ENCODE peak calls at places on chromosome 2, in seven cellular contexts. V is NCI-H1092; Z is gastrocnemius medialis; D is HuH-7.5; R is activated naive CD8-positive, alpha-beta T cell treated with anti-CD3 and anti-CD28 coated beads, Interleukin-2, amount 50 U/mL, for 24 hours; N is HTR-8/SVneo; J is stromal cell of bone marrow. E is an unnamed sample.
A peak's percentile ranks its signal among the peaks of the same experiment; 100 is the strongest.

GRCh38 chr2:46387886-46388515 is 90.8 kb downstream of the EPAS1 start:
- DNase-seq in V (no peak), Z (no peak), D (no peak), R (no peak), N (no peak), J (no peak), E (no peak)

GRCh38 chr2:215049341-215049740 is 89.1 kb downstream of the ABCA12 start:
- DNase-seq in V (no peak), Z (no peak), D (no peak), R (no peak), N (no peak), J (no peak), E (no peak)

GRCh38 chr2:138767101-138767500 is 13.1 kb downstream of the NXPH2 start:
- DNase-seq in V (no peak), Z (no peak), D (no peak), R (no peak), N (no peak), J (no peak), E (no peak)

GRCh38 chr2:215684448-215685217 is 248.8 kb upstream of the FN1 start:
- DNase-seq in V (no peak), Z (no peak), D (no peak), R (no peak), N (no peak), J (peak; percentile 53), E (no peak)

GRCh38 chr2:71926098-71926466 is 221.6 kb downstream of the CYP26B1 start:
- DNase-seq in V (no peak), Z (no peak), D (no peak), R (no peak), N (no peak), J (no peak), E (no peak)

GRCh38 chr2:42128731-42129486 is 40.2 kb upstream of the EML4 start:
- DNase-seq in V (no peak), Z (no peak), D (no peak), R (no peak), N (peak; percentile 64), J (no peak), E (no peak)

GRCh38 chr2:213923543-213923942 is 487.3 kb upstream of the VWC2L start:
- DNase-seq in V (no peak), Z (no peak), D (no peak), R (no peak), N (no peak), J (no peak), E (no peak)

GRCh38 chr2:25088817-25089485 is 47.1 kb downstream of the EFR3B start:
- DNase-seq in V (no peak), Z (no peak), D (no peak), R (no peak), N (no peak), J (no peak), E (no peak)

GRCh38 chr2:26847663-26848335 is at the start of gene DPYSL5:
- DNase-seq in V (peak; percentile 74), Z (no peak), D (peak; percentile 86), R (peak; percentile 15), N (no peak), J (no peak), E (no peak)

GRCh38 chr2:81598437-81598836 is 1293.9 kb upstream of the LRRTM1 start:
- DNase-seq in V (no peak), Z (no peak), D (no peak), R (no peak), N (no peak), J (no peak), E (no peak)

GRCh38 chr2:138276367-138276766 is 225.2 kb upstream of the SPOPL start:
- DNase-seq in V (no peak), Z (no peak), D (no peak), R (no peak), N (no peak), J (no peak), E (no peak)

GRCh38 chr2:181977661-181978350 is 7.8 kb upstream of the PPP1R1C start:
- DNase-seq in V (no peak), Z (no peak), D (no peak), R (peak; percentile 20), N (peak; percentile 22), J (no peak), E (no peak)

GRCh38 chr2:9165625-9166024 is 41.0 kb upstream of the ASAP2 start:
- DNase-seq in V (no peak), Z (no peak), D (no peak), R (no peak), N (no peak), J (no peak), E (no peak)

GRCh38 chr2:236972491-236973379 is 113.0 kb upstream of the COPS8 start:
- DNase-seq in V (peak; percentile 3), Z (peak; percentile 80), D (peak; percentile 42), R (no peak), N (peak; percentile 90), J (peak; percentile 90), E (no peak)

GRCh38 chr2:39227628-39228412 is 15.9 kb downstream of the CDKL4 start:
- DNase-seq in V (peak; percentile 6), Z (peak; percentile 72), D (peak; percentile 44), R (peak; percentile 86), N (peak; percentile 78), J (peak; percentile 45), E (peak; percentile 48)

GRCh38 chr2:39608690-39609457 is 56.8 kb upstream of the TMEM178A start:
- DNase-seq in V (no peak), Z (no peak), D (no peak), R (no peak), N (no peak), J (no peak), E (no peak)

GRCh38 chr2:47260971-47261370 is 105.9 kb upstream of the STPG4 start:
- DNase-seq in V (no peak), Z (no peak), D (no peak), R (no peak), N (no peak), J (no peak), E (no peak)

GRCh38 chr2:1856481-1856880 is 112.2 kb upstream of the PXDN start:
- DNase-seq in V (no peak), Z (no peak), D (no peak), R (no peak), N (no peak), J (no peak), E (no peak)

GRCh38 chr2:218270721-218271486 is 585 bp downstream of the PNKD start:
- DNase-seq in V (no peak), Z (no peak), D (no peak), R (no peak), N (no peak), J (no peak), E (no peak)

GRCh38 chr2:114862234-114862633 is 419.8 kb downstream of the DPP10 start:
- DNase-seq in V (no peak), Z (no peak), D (no peak), R (no peak), N (no peak), J (no peak), E (no peak)

GRCh38 chr2:220703279-220703678 is 868.8 kb downstream of the EPHA4 start:
- DNase-seq in V (no peak), Z (no peak), D (no peak), R (no peak), N (peak; percentile 10), J (no peak), E (no peak)

GRCh38 chr2:64866797-64867196 is 122.4 kb upstream of the SLC1A4 start:
- DNase-seq in V (no peak), Z (no peak), D (no peak), R (no peak), N (no peak), J (peak; percentile 94), E (no peak)

GRCh38 chr2:44602446-44602845 is 240.7 kb downstream of the CAMKMT start:
- DNase-seq in V (no peak), Z (no peak), D (no peak), R (no peak), N (no peak), J (no peak), E (no peak)

E was measured in stimulated activated naive CD4-positive, alpha-beta T cell.